ENCODE peak calls at places on chromosome 6, in four cellular contexts. One of them, this sample, is unnamed.

GRCh38 chr6:78345882-78346281 is 521.5 kb upstream of the IRAK1BP1 start:
- DNase-seq in KG1: no peak
- DNase-seq in OCI-LY7: no peak
- DNase-seq in NCI-H2081: no peak
- DNase-seq in this sample: no peak

GRCh38 chr6:107237992-107238660 is 122.8 kb upstream of the BEND3 start:
- DNase-seq in KG1: no peak
- DNase-seq in OCI-LY7: no peak
- DNase-seq in NCI-H2081: no peak
- DNase-seq in this sample: no peak

GRCh38 chr6:12012231-12012565 is at the start of gene HIVEP1:
- DNase-seq in KG1: no peak
- DNase-seq in OCI-LY7: no peak
- DNase-seq in NCI-H2081: no peak
- DNase-seq in this sample: peak; percentile 78

GRCh38 chr6:134938896-134939295 is 11.0 kb downstream of the ALDH8A1 start:
- DNase-seq in KG1: no peak
- DNase-seq in OCI-LY7: peak; percentile 24
- DNase-seq in NCI-H2081: no peak
- DNase-seq in this sample: no peak

GRCh38 chr6:168089186-168090063 is 10.4 kb upstream of the FRMD1 start:
- DNase-seq in KG1: no peak
- DNase-seq in OCI-LY7: no peak
- DNase-seq in NCI-H2081: peak; percentile 42
- DNase-seq in this sample: no peak

GRCh38 chr6:89084954-89085353 is 4.4 kb downstream of the PNRC1 start:
- DNase-seq in KG1: no peak
- DNase-seq in OCI-LY7: no peak
- DNase-seq in NCI-H2081: no peak
- DNase-seq in this sample: no peak

GRCh38 chr6:49264496-49264895 is 198.6 kb downstream of the MMUT start:
- DNase-seq in KG1: no peak
- DNase-seq in OCI-LY7: no peak
- DNase-seq in NCI-H2081: no peak
- DNase-seq in this sample: no peak

GRCh38 chr6:37588745-37589139 is 89.0 kb upstream of the CCDC167 start:
- DNase-seq in KG1: no peak
- DNase-seq in OCI-LY7: no peak
- DNase-seq in NCI-H2081: no peak
- DNase-seq in this sample: no peak

GRCh38 chr6:104862456-104862855 is 2.7 kb upstream of the HACE1 start:
- DNase-seq in KG1: no peak
- DNase-seq in OCI-LY7: no peak
- DNase-seq in NCI-H2081: no peak
- DNase-seq in this sample: no peak